ENCODE peak calls at places on chromosomes 1 and 21, in ten cellular contexts. K is cardiac muscle cell; A is left lung; X is psoas muscle; Z is tibial artery; Y is SK-N-SH; V is CD8-positive, alpha-beta memory T cell; F is fibroblast of lung; E is AG04450; O is tibial nerve. Q is an unnamed sample.

GRCh38 chr1:21932127-21932526 is 5.0 kb downstream of the HSPG2 start:
- DNase-seq in K (no peak), A (no peak), X (no peak), Z (peak; percentile 93), Y (no peak), V (no peak), F (peak; percentile 75), E (peak; percentile 26), O (peak; percentile 69), Q (no peak)

GRCh38 chr21:39804264-39804663 is 59.3 kb downstream of the IGSF5 start:
- DNase-seq in K (no peak), A (no peak), X (no peak), Z (no peak), Y (no peak), V (no peak), F (no peak), E (no peak), O (no peak), Q (no peak)

GRCh38 chr1:224406216-224406615 is 28.4 kb downstream of the WDR26 start:
- DNase-seq in K (no peak), A (no peak), X (no peak), Z (no peak), Y (no peak), V (no peak), F (no peak), E (no peak), O (no peak), Q (no peak)

GRCh38 chr1:112603012-112603411 is 15.9 kb downstream of the ST7L start:
- DNase-seq in K (no peak), A (no peak), X (no peak), Z (no peak), Y (no peak), V (no peak), F (no peak), E (no peak), O (no peak), Q (no peak)

GRCh38 chr21:33309778-33310177 is 15.0 kb upstream of the IFNAR1 start:
- DNase-seq in K (no peak), A (no peak), X (no peak), Z (no peak), Y (no peak), V (no peak), F (no peak), E (no peak), O (no peak), Q (no peak)

GRCh38 chr1:184770176-184770575 is 15.5 kb upstream of the EDEM3 start:
- DNase-seq in K (no peak), A (no peak), X (no peak), Z (no peak), Y (no peak), V (no peak), F (no peak), E (no peak), O (no peak), Q (no peak)

GRCh38 chr1:94044290-94044790 is 76.6 kb downstream of the ABCA4 start:
- DNase-seq in K (no peak), A (no peak), X (peak; percentile 77), Z (no peak), Y (no peak), V (no peak), F (no peak), E (no peak), O (no peak), Q (peak; percentile 72)

GRCh38 chr1:203268901-203269653 is 36.2 kb upstream of the BTG2 start:
- DNase-seq in K (peak; percentile 85), A (no peak), X (no peak), Z (peak; percentile 65), Y (peak; percentile 78), V (peak; percentile 63), F (peak; percentile 78), E (no peak), O (peak; percentile 78), Q (no peak)

GRCh38 chr1:29379438-29380073 is 143.2 kb downstream of the PTPRU start:
- DNase-seq in K (no peak), A (no peak), X (no peak), Z (no peak), Y (peak; percentile 25), V (no peak), F (peak; percentile 61), E (no peak), O (no peak), Q (no peak)

GRCh38 chr1:79648124-79648523 is 641.6 kb upstream of the ADGRL4 start:
- DNase-seq in K (no peak), A (no peak), X (no peak), Z (no peak), Y (no peak), V (no peak), F (no peak), E (no peak), O (no peak), Q (no peak)

GRCh38 chr1:207025144-207025880 is 7.2 kb downstream of the C1orf116 start:
- DNase-seq in K (peak; percentile 57), A (no peak), X (no peak), Z (no peak), Y (no peak), V (no peak), F (peak; percentile 13), E (no peak), O (no peak), Q (peak; percentile 24)

GRCh38 chr1:44881011-44881632 is 38.1 kb upstream of the PTCH2 start:
- DNase-seq in K (no peak), A (no peak), X (no peak), Z (peak; percentile 65), Y (peak; percentile 23), V (no peak), F (peak; percentile 59), E (peak; percentile 47), O (no peak), Q (no peak)

GRCh38 chr21:31343680-31344480 is at the start of gene TIAM1:
- DNase-seq in K (peak; percentile 59), A (peak; percentile 80), X (peak; percentile 74), Z (peak; percentile 70), Y (peak; percentile 64), V (no peak), F (peak; percentile 62), E (no peak), O (peak; percentile 64), Q (peak; percentile 68)

GRCh38 chr1:236394016-236394481 is at the start of gene EDARADD:
- DNase-seq in K (no peak), A (no peak), X (no peak), Z (no peak), Y (no peak), V (no peak), F (no peak), E (no peak), O (no peak), Q (no peak)

GRCh38 chr1:52887483-52887882 is 34.1 kb downstream of the ECHDC2 start:
- DNase-seq in K (no peak), A (no peak), X (no peak), Z (no peak), Y (no peak), V (no peak), F (no peak), E (no peak), O (no peak), Q (no peak)

GRCh38 chr1:3775498-3776230 is 3.1 kb downstream of the SMIM1 start:
- DNase-seq in K (peak; percentile 78), A (peak; percentile 85), X (peak; percentile 73), Z (no peak), Y (peak; percentile 87), V (peak; percentile 28), F (peak; percentile 71), E (peak; percentile 20), O (no peak), Q (peak; percentile 57)
- H3K4me3 ChIP-seq in K (no peak overlapping the region), A (no peak overlapping the region), X (no peak overlapping the region), Z (no peak overlapping the region), Y (no peak overlapping the region), V (no peak overlapping the region), F (no peak overlapping the region), E (no peak overlapping the region), O (peak overlapping the region; percentile 5), Q (no peak overlapping the region)

GRCh38 chr1:2952371-2952770 is 68.9 kb upstream of the ACTRT2 start:
- DNase-seq in K (no peak), A (peak; percentile 34), X (no peak), Z (peak; percentile 37), Y (no peak), V (no peak), F (no peak), E (no peak), O (no peak), Q (peak; percentile 6)
- H3K9me3 ChIP-seq in K (no peaks in the 10 kb centered on the region), A (no peaks in the 10 kb centered on the region), X (peaks cover 18% of the 10 kb centered on the region), Z (no peaks in the 10 kb centered on the region), Y (no peaks in the 10 kb centered on the region), V (no peaks in the 10 kb centered on the region), F (no peaks in the 10 kb centered on the region), E (peaks cover 66% of the 10 kb centered on the region), O (no peaks in the 10 kb centered on the region), Q (peaks cover 41% of the 10 kb centered on the region)

GRCh38 chr1:16612332-16613172 is 812 bp downstream of the NBPF1 start:
- DNase-seq in K (peak; percentile 87), A (peak; percentile 93), X (peak; percentile 77), Z (peak; percentile 84), Y (peak; percentile 70), V (no peak), F (peak; percentile 89), E (peak; percentile 72), O (peak; percentile 88), Q (peak; percentile 63)
- H3K27ac ChIP-seq in K (peak overlapping the region; percentile 47), A (peak overlapping the region; percentile 68), X (peak overlapping the region; percentile 80), Z (peak overlapping the region; percentile 66), Y (peak overlapping the region; percentile 5), V (peak overlapping the region; percentile 4), F (peak overlapping the region; percentile 46), E (peak overlapping the region; percentile 42), O (peak overlapping the region; percentile 59), Q (peak overlapping the region; percentile 88)

GRCh38 chr1:12186277-12186985 is 19.6 kb downstream of the TNFRSF1B start:
- DNase-seq in K (no peak), A (no peak), X (no peak), Z (no peak), Y (no peak), V (no peak), F (no peak), E (no peak), O (no peak), Q (no peak)

GRCh38 chr1:12185556-12186276 is 18.9 kb downstream of the TNFRSF1B start:
- DNase-seq in K (peak; percentile 33), A (no peak), X (no peak), Z (no peak), Y (no peak), V (no peak), F (peak; percentile 45), E (no peak), O (no peak), Q (no peak)

GRCh38 chr1:12184008-12184681 is 17.4 kb downstream of the TNFRSF1B start:
- DNase-seq in K (peak; percentile 69), A (peak; percentile 93), X (peak; percentile 93), Z (peak; percentile 91), Y (peak; percentile 93), V (no peak), F (peak; percentile 90), E (peak; percentile 66), O (peak; percentile 67), Q (peak; percentile 86)

GRCh38 chr1:12183095-12183794 is 16.5 kb downstream of the TNFRSF1B start:
- DNase-seq in K (no peak), A (peak; percentile 57), X (no peak), Z (no peak), Y (no peak), V (no peak), F (no peak), E (no peak), O (no peak), Q (no peak)

DNA sequence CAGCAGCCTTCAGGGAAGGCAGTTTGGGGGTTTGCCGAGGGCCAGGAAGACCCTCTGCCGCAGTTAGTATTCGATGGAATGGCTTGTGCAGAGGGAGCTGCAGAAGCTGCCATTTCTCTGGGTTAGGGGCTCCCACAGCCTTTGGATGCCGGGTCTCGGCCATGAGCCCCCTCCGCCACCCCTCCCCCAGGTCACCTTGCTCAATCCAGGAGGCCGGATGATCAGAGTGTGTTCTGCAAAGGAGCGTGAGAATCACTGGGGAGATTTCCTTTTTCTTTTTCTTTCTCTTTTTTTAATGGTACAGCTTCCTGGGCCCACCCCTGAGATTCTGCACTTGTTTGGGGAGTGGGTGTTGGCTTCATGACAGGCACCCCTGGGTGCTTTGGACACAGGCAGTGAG is 18.2 kb downstream of the TNFRSF1B start:
- DNase-seq in K (no peak), A (no peak), X (no peak), Z (no peak), Y (no peak), V (no peak), F (no peak), E (no peak), O (no peak), Q (no peak)
- H3K4me3 ChIP-seq in K (no peak overlapping the region), A (peak overlapping the region; percentile 30), X (peak overlapping the region; percentile 33), Z (no peak overlapping the region), Y (no peak overlapping the region), V (no peak overlapping the region), F (no peak overlapping the region), E (no peak overlapping the region), O (no peak overlapping the region), Q (peak overlapping the region; percentile 56)

Q was measured in left ventricle myocardium inferior.